ENCODE peak calls at places on chromosomes 11 and 22, in ten cellular contexts. B is MV-4-11; W is EL; O is endodermal cell; R is stimulated activated naive CD8-positive, alpha-beta T cell treated with anti-CD3 and anti-CD28 coated beads, Interleukin-15, Interleukin-2, amounts not matched to agents 100 U/mL and 50 U/mL, for 24 hours; C is NCI-H2081; J is NCI-H748 treated with DMSO at 0.1 percent for 48 hours; P is stimulated activated CD8-positive, alpha-beta memory T cell treated with anti-CD3 and anti-CD28 coated beads, Interleukin-4, amount 100 ng/mL, for 1 hour; H is thyroid gland; M is sigmoid colon. Z is an unnamed sample.
A peak's percentile ranks its signal among the peaks of the same experiment; 100 is the strongest.

GRCh38 chr11:121467965-121468364 is 15.2 kb upstream of the SORL1-AS1 start:
- DNase-seq in W (no peak), P (peak; percentile 60), H (peak; percentile 72), M (no peak), R (peak; percentile 82), C (no peak), B (no peak), O (no peak), J (no peak), Z (no peak)

GRCh38 chr11:113710989-113711388 is 4.9 kb upstream of the TMPRSS5 start:
- DNase-seq in H (no peak), P (no peak), R (no peak), M (no peak), O (no peak), C (no peak), W (no peak), J (no peak), B (no peak), Z (no peak)

GRCh38 chr22:23150762-23151161 is 5.5 kb downstream of the RAB36 start:
- DNase-seq in M (no peak), J (no peak), C (no peak), W (no peak), H (no peak), O (no peak), P (no peak), B (no peak), R (no peak), Z (no peak)

GRCh38 chr22:25402501-25403283 is 161.8 kb upstream of the GRK3 start:
- DNase-seq in J (no peak), B (no peak), R (no peak), M (peak; percentile 70), P (no peak), H (peak; percentile 63), O (no peak), W (peak; percentile 69), C (no peak), Z (no peak)

GRCh38 chr11:38818720-38819119 is 2220.7 kb upstream of the RAG2 start:
- DNase-seq in C (no peak), M (no peak), J (no peak), P (no peak), R (no peak), H (no peak), B (no peak), O (no peak), W (peak; percentile 22), Z (no peak)

GRCh38 chr11:16186680-16187079 is 169.7 kb downstream of the SOX6 start:
- DNase-seq in P (no peak), J (no peak), B (no peak), H (no peak), M (no peak), R (no peak), O (no peak), W (no peak), C (no peak), Z (no peak)

GRCh38 chr11:28566643-28567042 is 458.5 kb downstream of the METTL15 start:
- DNase-seq in P (no peak), M (peak; percentile 72), O (peak; percentile 95), J (no peak), B (no peak), W (peak; percentile 98), C (no peak), R (no peak), H (peak; percentile 27), Z (no peak)

GRCh38 chr11:71206186-71206585 is 46.2 kb downstream of the SHANK2 start:
- DNase-seq in W (no peak), R (no peak), M (peak; percentile 81), P (no peak), B (no peak), C (no peak), J (no peak), H (peak; percentile 21), O (no peak), Z (no peak)

GRCh38 chr22:27724706-27725105 is 76.8 kb downstream of the MN1 start:
- DNase-seq in O (no peak), H (no peak), R (no peak), P (no peak), W (no peak), M (no peak), C (no peak), J (no peak), B (no peak), Z (no peak)

GRCh38 chr11:9752091-9752490 is 88.2 kb downstream of the SWAP70 start:
- DNase-seq in W (peak; percentile 50), C (no peak), B (peak; percentile 35), M (no peak), H (no peak), O (no peak), R (no peak), J (no peak), P (no peak), Z (no peak)

GRCh38 chr11:121534131-121535093 is 81.6 kb upstream of the SORL1-AS1 start:
- DNase-seq in B (no peak), M (no peak), W (peak; percentile 22), R (no peak), C (peak; percentile 20), J (no peak), O (no peak), H (no peak), P (no peak), Z (no peak)

GRCh38 chr22:37195921-37196320 is 7.9 kb upstream of the C1QTNF6 start:
- DNase-seq in M (no peak), J (no peak), H (no peak), R (no peak), P (no peak), W (peak; percentile 37), C (no peak), O (no peak), B (no peak), Z (no peak)

GRCh38 chr11:67605231-67606011 is 1.3 kb upstream of the NDUFV1 start:
- DNase-seq in P (no peak), B (no peak), C (no peak), J (no peak), H (no peak), M (no peak), R (no peak), W (no peak), O (peak; percentile 61), Z (no peak)

GRCh38 chr11:2850366-2850765 is 35.2 kb downstream of the CDKN1C start:
- DNase-seq in W (no peak), R (no peak), J (no peak), H (no peak), C (no peak), O (no peak), M (no peak), P (no peak), B (no peak), Z (no peak)

GRCh38 chr22:26536762-26537134 is 24.5 kb upstream of the TFIP11 start:
- DNase-seq in P (no peak), C (no peak), R (no peak), J (no peak), O (no peak), M (no peak), B (no peak), W (no peak), H (no peak), Z (no peak)

GRCh38 chr11:58926695-58927094 is 12.6 kb upstream of the GLYATL1 start:
- DNase-seq in C (no peak), J (no peak), M (no peak), O (no peak), H (no peak), B (no peak), P (no peak), W (peak; percentile 59), R (no peak), Z (no peak)

GRCh38 chr11:116255234-116255953 is 517.4 kb downstream of the BUD13 start:
- DNase-seq in M (no peak), J (peak; percentile 20), C (no peak), R (no peak), W (no peak), H (no peak), P (no peak), O (no peak), B (no peak), Z (no peak)

GRCh38 chr11:68002575-68002942 is 1.3 kb downstream of the UNC93B1 start:
- DNase-seq in C (no peak), O (no peak), M (no peak), J (no peak), P (no peak), H (no peak), R (no peak), W (no peak), B (peak; percentile 90), Z (no peak)

GRCh38 chr11:12746593-12747097 is 72.4 kb downstream of the TEAD1 start:
- DNase-seq in H (peak; percentile 98), O (peak; percentile 97), C (peak; percentile 90), R (no peak), M (peak; percentile 77), W (peak; percentile 90), P (no peak), J (peak; percentile 89), B (no peak), Z (no peak)

GRCh38 chr22:18029686-18030267 is 5.4 kb upstream of the MICAL3 start:
- DNase-seq in B (no peak), R (no peak), W (no peak), C (no peak), H (no peak), M (no peak), O (no peak), P (no peak), J (no peak), Z (no peak)

GRCh38 chr22:39703890-39704658 is 133.5 kb downstream of the CACNA1I start:
- DNase-seq in M (no peak), C (no peak), P (no peak), J (no peak), R (no peak), H (no peak), W (no peak), O (no peak), B (no peak), Z (no peak)

Z was measured in keratinocyte.